ENCODE peak calls at places on chromosome 13, in four cellular contexts. One of them, this sample, is unnamed.

GRCh38 chr13:112670864-112671263 is 19.0 kb upstream of the ATP11A start:
- DNase-seq in SK-N-SH: no peak
- DNase-seq in HepG2: no peak
- DNase-seq in K562: no peak
- DNase-seq in this sample: no peak

GRCh38 chr13:51684076-51684475 is 99.8 kb downstream of the WDFY2 start:
- DNase-seq in SK-N-SH: no peak
- DNase-seq in HepG2: no peak
- DNase-seq in K562: no peak
- DNase-seq in this sample: no peak

GRCh38 chr13:74978596-74978995 is 503.4 kb downstream of the TBC1D4 start:
- DNase-seq in SK-N-SH: no peak
- DNase-seq in HepG2: no peak
- DNase-seq in K562: no peak
- DNase-seq in this sample: no peak

GRCh38 chr13:24033527-24034302 is 126.8 kb upstream of the SPATA13 start:
- DNase-seq in SK-N-SH: no peak
- DNase-seq in HepG2: no peak
- DNase-seq in K562: no peak
- DNase-seq in this sample: no peak

GRCh38 chr13:50448535-50448981 is 394.9 kb downstream of the DLEU7 start:
- DNase-seq in SK-N-SH: no peak
- DNase-seq in HepG2: no peak
- DNase-seq in K562: no peak
- DNase-seq in this sample: no peak

GRCh38 chr13:104281910-104282309 is 1215.7 kb upstream of the SLC10A2 start:
- DNase-seq in SK-N-SH: no peak
- DNase-seq in HepG2: no peak
- DNase-seq in K562: no peak
- DNase-seq in this sample: no peak

GRCh38 chr13:33487575-33488243 is 202.2 kb upstream of the STARD13 start:
- DNase-seq in SK-N-SH: no peak
- DNase-seq in HepG2: peak; percentile 10
- DNase-seq in K562: no peak
- DNase-seq in this sample: peak; percentile 8

GRCh38 chr13:32001392-32001768 is 30.2 kb upstream of the FRY start:
- DNase-seq in SK-N-SH: peak; percentile 60
- DNase-seq in HepG2: peak; percentile 71
- DNase-seq in K562: peak; percentile 30
- DNase-seq in this sample: peak; percentile 54

GRCh38 chr13:113654591-113655357 is 3.2 kb downstream of the ATP4B start:
- DNase-seq in SK-N-SH: no peak
- DNase-seq in HepG2: no peak
- DNase-seq in K562: no peak
- DNase-seq in this sample: no peak

GRCh38 chr13:76982051-76982450 is 9.8 kb upstream of the CLN5 start:
- DNase-seq in SK-N-SH: no peak
- DNase-seq in HepG2: peak; percentile 18
- DNase-seq in K562: no peak
- DNase-seq in this sample: no peak

GRCh38 chr13:76983676-76984075 is 8.2 kb upstream of the CLN5 start:
- DNase-seq in SK-N-SH: no peak
- DNase-seq in HepG2: no peak
- DNase-seq in K562: no peak
- DNase-seq in this sample: no peak

GRCh38 chr13:76976488-76976887 is 15.4 kb upstream of the CLN5 start:
- DNase-seq in SK-N-SH: no peak
- DNase-seq in HepG2: no peak
- DNase-seq in K562: no peak
- DNase-seq in this sample: no peak

GRCh38 chr13:76976929-76977328 is 15.0 kb upstream of the CLN5 start:
- DNase-seq in SK-N-SH: peak; percentile 58
- DNase-seq in HepG2: no peak
- DNase-seq in K562: no peak
- DNase-seq in this sample: no peak

DNA sequence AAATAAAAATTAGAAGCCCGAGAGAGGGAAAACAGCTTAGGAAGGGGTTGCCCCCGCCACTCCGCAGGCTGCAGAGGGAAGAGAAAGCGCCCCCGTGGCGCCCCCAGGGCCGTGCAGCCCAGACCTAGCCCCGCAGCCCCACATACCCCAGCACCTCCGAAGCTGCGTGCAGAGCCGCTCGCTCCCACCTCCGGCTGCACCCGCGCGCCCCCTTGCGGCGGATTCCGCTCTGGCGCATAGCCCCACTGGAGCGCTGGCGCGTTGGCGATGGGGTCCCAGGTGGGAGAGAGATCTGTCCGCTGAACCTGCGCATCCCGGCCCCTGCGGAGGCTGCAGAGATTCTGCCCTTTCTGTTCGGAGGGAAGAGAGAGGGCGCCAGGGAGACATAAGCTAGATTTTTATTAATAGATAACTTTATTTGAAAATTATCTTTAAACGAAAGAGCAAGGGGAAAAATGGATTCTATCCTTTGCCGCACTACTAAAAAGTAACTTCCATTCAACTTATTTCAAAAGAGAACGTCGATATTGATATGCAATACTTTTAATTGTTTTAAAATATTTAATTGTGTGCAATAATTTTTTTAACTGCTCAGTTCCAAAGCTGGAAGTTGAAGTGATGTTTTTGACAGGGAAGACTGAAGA is 11.7 kb upstream of the CLN5 start:
- DNase-seq in SK-N-SH: peak; percentile 92
- DNase-seq in HepG2: peak; percentile 43
- DNase-seq in K562: peak; percentile 81
- DNase-seq in this sample: peak; percentile 94
- TF ChIP-seq POLR2AphosphoS5 in SK-N-SH: no peak
- TF ChIP-seq POLR2AphosphoS5 in HepG2: no peak
- TF ChIP-seq POLR2AphosphoS5 in K562: no peak
- TF ChIP-seq POLR2AphosphoS5 in this sample: no peak

GRCh38 chr13:22948421-22948820 is 232.4 kb upstream of the SGCG start:
- DNase-seq in SK-N-SH: no peak
- DNase-seq in HepG2: no peak
- DNase-seq in K562: no peak
- DNase-seq in this sample: no peak
- TF ChIP-seq TAF1 in SK-N-SH: no peak
- TF ChIP-seq TAF1 in HepG2: no peak
- TF ChIP-seq TAF1 in K562: no peak
- TF ChIP-seq TAF1 in this sample: no peak

DNA sequence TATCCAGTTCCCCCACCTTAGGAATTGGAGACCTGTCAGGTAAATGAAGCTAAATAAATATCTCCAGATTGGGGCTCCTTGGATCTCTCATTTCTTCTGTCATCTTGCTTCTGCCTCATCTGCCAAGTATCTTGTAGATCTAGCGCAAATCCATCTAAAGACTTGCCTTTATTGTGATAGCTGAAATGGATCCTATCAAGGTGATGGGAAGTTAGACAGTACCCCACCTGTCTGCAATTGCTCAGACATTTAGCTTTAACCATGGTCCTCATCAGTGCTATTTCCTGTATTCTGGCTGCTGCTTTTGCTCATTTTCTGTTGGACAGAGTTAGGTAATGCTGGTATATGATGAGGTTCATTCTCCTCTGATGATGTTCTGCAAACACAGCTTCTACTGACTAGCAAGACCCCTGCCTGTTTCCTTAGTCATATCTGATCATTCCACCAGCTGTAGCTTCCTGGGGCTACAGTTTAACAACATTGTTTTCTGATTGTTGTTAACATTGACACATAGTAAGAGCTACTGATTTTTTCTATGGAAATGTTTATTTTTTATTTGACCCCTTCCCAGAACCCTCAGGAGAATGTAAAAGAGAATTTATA is 340.0 kb downstream of the DCT start:
- DNase-seq in SK-N-SH: no peak
- DNase-seq in HepG2: no peak
- DNase-seq in K562: no peak
- DNase-seq in this sample: no peak
- TF ChIP-seq POLR2AphosphoS5 in SK-N-SH: no peak
- TF ChIP-seq POLR2AphosphoS5 in HepG2: no peak
- TF ChIP-seq POLR2AphosphoS5 in K562: no peak
- TF ChIP-seq POLR2AphosphoS5 in this sample: no peak

GRCh38 chr13:105333416-105333815 is 1202.0 kb downstream of the EFNB2 start:
- DNase-seq in SK-N-SH: no peak
- DNase-seq in HepG2: no peak
- DNase-seq in K562: no peak
- DNase-seq in this sample: no peak
- TF ChIP-seq TAF1 in SK-N-SH: no peak
- TF ChIP-seq TAF1 in HepG2: no peak
- TF ChIP-seq TAF1 in K562: no peak
- TF ChIP-seq TAF1 in this sample: no peak

GRCh38 chr13:106568225-106569003 is 477 bp upstream of the ARGLU1 start:
- DNase-seq in SK-N-SH: no peak
- DNase-seq in HepG2: peak; percentile 35
- DNase-seq in K562: no peak
- DNase-seq in this sample: no peak

GRCh38 chr13:106570354-106570822 is 2.5 kb upstream of the ARGLU1 start:
- DNase-seq in SK-N-SH: peak; percentile 32
- DNase-seq in HepG2: no peak
- DNase-seq in K562: peak; percentile 58
- DNase-seq in this sample: no peak

GRCh38 chr13:106573279-106573831 is 5.4 kb upstream of the ARGLU1 start:
- DNase-seq in SK-N-SH: no peak
- DNase-seq in HepG2: no peak
- DNase-seq in K562: no peak
- DNase-seq in this sample: no peak

GRCh38 chr13:106569233-106570095 is 1.5 kb upstream of the ARGLU1 start:
- DNase-seq in SK-N-SH: no peak
- DNase-seq in HepG2: no peak
- DNase-seq in K562: no peak
- DNase-seq in this sample: no peak

DNA sequence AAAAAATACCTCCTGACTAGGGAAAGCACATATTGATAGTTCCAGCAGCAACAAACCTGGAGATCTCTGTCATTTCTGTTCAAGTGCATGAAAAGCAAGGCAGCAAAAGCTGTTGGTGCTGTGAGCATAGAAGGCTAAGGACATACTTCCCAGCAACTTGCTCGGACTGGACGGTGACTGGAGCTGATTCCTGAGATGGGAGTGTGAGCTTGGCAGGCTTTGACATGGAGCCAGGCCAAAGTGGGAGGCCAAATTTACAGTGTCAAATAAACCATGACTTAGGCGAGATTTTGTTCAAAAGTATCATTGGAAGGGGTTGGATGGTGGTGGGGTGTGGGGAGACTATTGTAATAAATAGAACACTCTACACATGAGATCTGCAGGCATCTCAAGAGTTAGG is 5.9 kb upstream of the ARGLU1 start:
- DNase-seq in SK-N-SH: no peak
- DNase-seq in HepG2: no peak
- DNase-seq in K562: no peak
- DNase-seq in this sample: no peak
- TF ChIP-seq POLR2AphosphoS5 in SK-N-SH: no peak
- TF ChIP-seq POLR2AphosphoS5 in HepG2: no peak
- TF ChIP-seq POLR2AphosphoS5 in K562: no peak
- TF ChIP-seq POLR2AphosphoS5 in this sample: no peak

DNA sequence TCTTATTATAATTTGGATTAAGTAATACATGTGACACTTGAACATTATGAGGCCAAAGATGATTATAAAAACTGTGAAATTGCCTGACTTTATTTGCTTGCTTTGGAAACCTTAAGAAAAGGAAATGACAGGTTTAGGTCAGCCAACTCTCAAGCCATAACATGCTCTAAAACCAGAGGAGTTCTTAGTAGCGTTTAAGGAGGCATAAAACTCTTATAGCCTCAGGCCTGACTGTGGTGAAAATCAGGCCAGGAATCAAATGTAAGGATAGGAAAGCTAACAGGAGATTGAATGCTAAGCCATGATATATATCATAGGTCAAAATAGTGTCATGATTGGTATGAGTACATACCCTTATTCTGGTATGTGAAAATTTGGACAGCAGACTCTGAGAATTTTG is 1142.4 kb upstream of the MIR17HG start:
- DNase-seq in SK-N-SH: no peak
- DNase-seq in HepG2: no peak
- DNase-seq in K562: no peak
- DNase-seq in this sample: no peak
- TF ChIP-seq TAF1 in SK-N-SH: no peak
- TF ChIP-seq TAF1 in HepG2: no peak
- TF ChIP-seq TAF1 in K562: no peak
- TF ChIP-seq TAF1 in this sample: no peak

GRCh38 chr13:98416408-98416807 is 160.5 kb downstream of the STK24 start:
- DNase-seq in SK-N-SH: no peak
- DNase-seq in HepG2: no peak
- DNase-seq in K562: no peak
- DNase-seq in this sample: no peak
- TF ChIP-seq POLR2AphosphoS5 in SK-N-SH: no peak
- TF ChIP-seq POLR2AphosphoS5 in HepG2: peak; percentile 1
- TF ChIP-seq POLR2AphosphoS5 in K562: no peak
- TF ChIP-seq POLR2AphosphoS5 in this sample: no peak

GRCh38 chr13:46149272-46150133 is 32.5 kb downstream of the LCP1 start:
- DNase-seq in SK-N-SH: no peak
- DNase-seq in HepG2: no peak
- DNase-seq in K562: no peak
- DNase-seq in this sample: no peak
- TF ChIP-seq TAF1 in SK-N-SH: no peak
- TF ChIP-seq TAF1 in HepG2: no peak
- TF ChIP-seq TAF1 in K562: no peak
- TF ChIP-seq TAF1 in this sample: no peak

GRCh38 chr13:48909088-48909389 is 66.7 kb upstream of the FNDC3A start:
- DNase-seq in SK-N-SH: no peak
- DNase-seq in HepG2: no peak
- DNase-seq in K562: no peak
- DNase-seq in this sample: no peak
- TF ChIP-seq POLR2AphosphoS5 in SK-N-SH: no peak
- TF ChIP-seq POLR2AphosphoS5 in HepG2: no peak
- TF ChIP-seq POLR2AphosphoS5 in K562: no peak
- TF ChIP-seq POLR2AphosphoS5 in this sample: no peak

DNA sequence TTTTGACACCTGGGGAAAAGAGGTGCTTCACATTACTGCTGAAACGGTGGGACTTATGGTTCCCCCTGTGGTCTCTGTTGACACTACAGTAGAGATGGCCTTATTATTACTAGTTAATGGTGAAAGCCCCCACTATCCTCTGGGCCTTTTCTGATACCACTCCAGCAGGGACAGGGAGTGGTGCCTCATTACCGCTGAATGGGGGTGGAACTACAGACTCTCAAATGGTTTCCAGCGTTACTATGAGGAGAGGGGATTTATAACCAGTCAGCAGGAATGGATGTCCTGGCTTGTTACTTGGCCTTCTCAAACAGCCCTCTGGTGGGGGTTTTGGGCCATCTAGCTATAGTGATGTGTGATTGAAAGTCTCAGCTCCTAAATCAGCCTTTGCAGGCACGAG is 96.7 kb upstream of the DIAPH3 start:
- DNase-seq in SK-N-SH: no peak
- DNase-seq in HepG2: no peak
- DNase-seq in K562: no peak
- DNase-seq in this sample: no peak
- TF ChIP-seq TAF1 in SK-N-SH: no peak
- TF ChIP-seq TAF1 in HepG2: no peak
- TF ChIP-seq TAF1 in K562: no peak
- TF ChIP-seq TAF1 in this sample: no peak

This sample was measured in GM12891.